ENCODE peak calls at places on chromosomes 16 and 17, in ten cellular contexts. One of them, this sample, is unnamed.
A peak's percentile ranks its signal among the peaks of the same experiment; 100 is the strongest.

GRCh38 chr16:68235105-68235881 is 634 bp downstream of the ESRP2 start:
- DNase-seq in heart left ventricle: peak; percentile 16
- DNase-seq in lower leg skin: peak; percentile 90
- DNase-seq in AG04450: no peak
- DNase-seq in Caco-2: peak; percentile 72
- DNase-seq in kidney epithelial cell: no peak
- DNase-seq in thoracic aorta: no peak
- DNase-seq in uterus: no peak
- DNase-seq in A549: no peak
- DNase-seq in tibial nerve: no peak
- DNase-seq in this sample: no peak

GRCh38 chr17:9234404-9234945 is 213.2 kb downstream of the NTN1 start:
- DNase-seq in heart left ventricle: no peak
- DNase-seq in lower leg skin: no peak
- DNase-seq in AG04450: no peak
- DNase-seq in Caco-2: no peak
- DNase-seq in kidney epithelial cell: no peak
- DNase-seq in thoracic aorta: no peak
- DNase-seq in uterus: no peak
- DNase-seq in A549: no peak
- DNase-seq in tibial nerve: no peak
- DNase-seq in this sample: no peak

GRCh38 chr16:27174007-27174406 is 29.3 kb upstream of the KDM8 start:
- DNase-seq in heart left ventricle: no peak
- DNase-seq in lower leg skin: no peak
- DNase-seq in AG04450: no peak
- DNase-seq in Caco-2: no peak
- DNase-seq in kidney epithelial cell: no peak
- DNase-seq in thoracic aorta: no peak
- DNase-seq in uterus: no peak
- DNase-seq in A549: no peak
- DNase-seq in tibial nerve: no peak
- DNase-seq in this sample: no peak

GRCh38 chr16:67652578-67653130 is 7.4 kb downstream of the ACD start:
- DNase-seq in heart left ventricle: no peak
- DNase-seq in lower leg skin: no peak
- DNase-seq in AG04450: no peak
- DNase-seq in Caco-2: peak; percentile 53
- DNase-seq in kidney epithelial cell: no peak
- DNase-seq in thoracic aorta: no peak
- DNase-seq in uterus: no peak
- DNase-seq in A549: peak; percentile 48
- DNase-seq in tibial nerve: no peak
- DNase-seq in this sample: no peak

GRCh38 chr16:81626181-81626674 is 152.9 kb upstream of the PLCG2 start:
- DNase-seq in heart left ventricle: no peak
- DNase-seq in lower leg skin: no peak
- DNase-seq in AG04450: no peak
- DNase-seq in Caco-2: no peak
- DNase-seq in kidney epithelial cell: no peak
- DNase-seq in thoracic aorta: no peak
- DNase-seq in uterus: no peak
- DNase-seq in A549: no peak
- DNase-seq in tibial nerve: no peak
- DNase-seq in this sample: no peak

GRCh38 chr17:77453613-77454559 is 313.1 kb downstream of the SEC14L1 start:
- DNase-seq in heart left ventricle: no peak
- DNase-seq in lower leg skin: no peak
- DNase-seq in AG04450: no peak
- DNase-seq in Caco-2: peak; percentile 73
- DNase-seq in kidney epithelial cell: no peak
- DNase-seq in thoracic aorta: no peak
- DNase-seq in uterus: no peak
- DNase-seq in A549: no peak
- DNase-seq in tibial nerve: no peak
- DNase-seq in this sample: no peak

GRCh38 chr17:48374650-48375230 is 55.3 kb downstream of the SKAP1 start:
- DNase-seq in heart left ventricle: no peak
- DNase-seq in lower leg skin: no peak
- DNase-seq in AG04450: no peak
- DNase-seq in Caco-2: peak; percentile 81
- DNase-seq in kidney epithelial cell: no peak
- DNase-seq in thoracic aorta: no peak
- DNase-seq in uterus: no peak
- DNase-seq in A549: peak; percentile 76
- DNase-seq in tibial nerve: peak; percentile 12
- DNase-seq in this sample: no peak

GRCh38 chr17:82993005-82993404 is 86.4 kb upstream of the METRNL start:
- DNase-seq in heart left ventricle: no peak
- DNase-seq in lower leg skin: no peak
- DNase-seq in AG04450: no peak
- DNase-seq in Caco-2: no peak
- DNase-seq in kidney epithelial cell: no peak
- DNase-seq in thoracic aorta: no peak
- DNase-seq in uterus: no peak
- DNase-seq in A549: no peak
- DNase-seq in tibial nerve: no peak
- DNase-seq in this sample: no peak

GRCh38 chr17:32689348-32689747 is 187.6 kb downstream of the MYO1D start:
- DNase-seq in heart left ventricle: no peak
- DNase-seq in lower leg skin: no peak
- DNase-seq in AG04450: no peak
- DNase-seq in Caco-2: no peak
- DNase-seq in kidney epithelial cell: no peak
- DNase-seq in thoracic aorta: no peak
- DNase-seq in uterus: no peak
- DNase-seq in A549: no peak
- DNase-seq in tibial nerve: no peak
- DNase-seq in this sample: no peak

GRCh38 chr17:32688221-32688620 is 188.7 kb downstream of the MYO1D start:
- DNase-seq in heart left ventricle: no peak
- DNase-seq in lower leg skin: no peak
- DNase-seq in AG04450: no peak
- DNase-seq in Caco-2: no peak
- DNase-seq in kidney epithelial cell: no peak
- DNase-seq in thoracic aorta: no peak
- DNase-seq in uterus: no peak
- DNase-seq in A549: no peak
- DNase-seq in tibial nerve: no peak
- DNase-seq in this sample: no peak

DNA sequence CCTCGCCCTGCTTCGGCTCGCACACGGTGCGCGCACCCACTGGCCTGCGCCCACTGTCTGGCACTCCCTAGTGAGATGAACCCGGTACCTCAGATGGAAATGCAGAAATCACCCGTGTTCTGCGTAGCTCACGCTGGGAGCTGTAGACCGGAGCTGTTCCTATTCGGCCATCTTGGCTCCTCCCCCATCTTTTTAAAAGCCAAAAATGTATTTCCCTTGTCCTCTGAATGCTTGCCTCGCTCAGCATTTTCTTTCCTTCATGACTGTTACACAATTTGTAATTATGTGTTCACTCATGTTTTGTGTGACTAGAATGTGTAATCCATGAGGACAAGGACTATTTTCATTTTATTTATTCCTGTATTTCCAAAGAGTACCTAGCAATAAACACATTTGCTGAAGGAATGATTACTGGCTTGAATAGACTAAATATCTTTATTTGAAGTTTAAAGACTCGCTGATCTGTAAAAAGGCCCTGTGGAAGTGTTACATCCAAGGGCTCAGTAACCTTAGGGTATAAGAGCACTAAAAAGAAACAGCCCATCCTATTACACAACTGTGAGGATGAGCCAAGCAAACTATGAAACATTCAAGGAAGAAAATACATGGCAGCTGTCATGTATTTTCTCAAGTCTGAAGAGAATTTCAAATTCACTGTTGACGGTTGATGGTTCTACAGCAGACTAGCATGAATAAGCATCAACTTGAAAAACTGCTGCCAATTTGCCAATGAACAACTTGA is 192.7 kb downstream of the MYO1D start:
- DNase-seq in heart left ventricle: no peak
- DNase-seq in lower leg skin: no peak
- DNase-seq in AG04450: no peak
- DNase-seq in Caco-2: no peak
- DNase-seq in kidney epithelial cell: no peak
- DNase-seq in thoracic aorta: no peak
- DNase-seq in uterus: no peak
- DNase-seq in A549: no peak
- DNase-seq in tibial nerve: no peak
- DNase-seq in this sample: no peak
- H3K4me3 ChIP-seq in heart left ventricle: no peak overlapping the region
- H3K4me3 ChIP-seq in lower leg skin: no peak overlapping the region
- H3K4me3 ChIP-seq in AG04450: no peak overlapping the region
- H3K4me3 ChIP-seq in Caco-2: no peak overlapping the region
- H3K4me3 ChIP-seq in kidney epithelial cell: no peak overlapping the region
- H3K4me3 ChIP-seq in thoracic aorta: no peak overlapping the region
- H3K4me3 ChIP-seq in uterus: no peak overlapping the region
- H3K4me3 ChIP-seq in A549: no peak overlapping the region
- H3K4me3 ChIP-seq in tibial nerve: no peak overlapping the region
- H3K4me3 ChIP-seq in this sample: no peak overlapping the region

DNA sequence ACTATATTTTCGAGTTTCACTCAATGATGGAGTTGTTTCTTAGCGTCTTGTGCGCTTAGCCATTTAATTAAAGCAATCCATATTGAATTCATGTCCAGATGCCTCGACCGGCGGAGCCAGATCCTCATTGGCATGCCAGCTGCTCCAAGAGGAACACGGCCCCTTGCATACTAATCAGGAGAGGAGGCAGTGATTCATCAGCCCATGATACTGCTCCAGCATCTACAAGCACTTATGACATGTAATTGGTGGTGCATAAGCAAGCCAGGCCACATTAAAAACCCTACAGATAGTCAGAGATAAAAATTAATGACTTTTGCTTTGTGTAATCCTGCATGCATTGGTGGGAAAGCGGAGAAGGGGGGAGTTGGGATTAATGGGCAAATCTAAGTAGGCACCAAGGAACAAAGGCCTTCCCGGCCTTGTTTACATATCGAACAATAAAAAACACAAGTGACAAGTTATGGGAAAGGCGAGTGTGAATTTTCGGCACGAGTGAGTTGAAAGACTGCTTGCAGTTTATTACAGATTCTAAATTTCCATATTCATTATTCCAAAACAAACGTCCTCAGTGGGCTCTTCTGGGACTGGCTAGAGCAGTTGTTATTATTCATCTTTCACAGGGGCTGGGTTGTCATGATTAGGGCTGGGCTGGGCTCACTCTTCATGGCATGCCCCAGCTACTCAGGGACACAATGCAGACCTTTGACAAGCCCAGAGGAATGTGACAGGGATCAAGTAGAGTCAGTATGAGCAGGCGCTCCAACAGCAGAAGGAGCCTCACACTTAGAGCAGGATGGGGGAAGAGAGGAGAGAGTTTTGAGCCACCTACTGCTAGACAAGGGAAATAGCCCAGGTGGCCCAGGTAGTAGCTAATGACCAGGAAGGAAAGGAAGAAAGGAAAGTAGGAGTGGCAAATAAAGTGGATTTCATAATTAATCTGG is 281.7 kb upstream of the ZFHX3 start:
- DNase-seq in heart left ventricle: no peak
- DNase-seq in lower leg skin: peak; percentile 49
- DNase-seq in AG04450: no peak
- DNase-seq in Caco-2: peak; percentile 64
- DNase-seq in kidney epithelial cell: no peak
- DNase-seq in thoracic aorta: no peak
- DNase-seq in uterus: no peak
- DNase-seq in A549: no peak
- DNase-seq in tibial nerve: no peak
- DNase-seq in this sample: no peak
- TF ChIP-seq CTCF in heart left ventricle: no peak
- TF ChIP-seq CTCF in lower leg skin: no peak
- TF ChIP-seq CTCF in AG04450: no peak
- TF ChIP-seq CTCF in Caco-2: peak; percentile 48
- TF ChIP-seq CTCF in kidney epithelial cell: no peak
- TF ChIP-seq CTCF in thoracic aorta: no peak
- TF ChIP-seq CTCF in uterus: no peak
- TF ChIP-seq CTCF in A549: no peak
- TF ChIP-seq CTCF in tibial nerve: no peak
- TF ChIP-seq CTCF in this sample: no peak

GRCh38 chr16:10938321-10938720 is 3.9 kb downstream of the DEXI start:
- DNase-seq in heart left ventricle: no peak
- DNase-seq in lower leg skin: no peak
- DNase-seq in AG04450: no peak
- DNase-seq in Caco-2: no peak
- DNase-seq in kidney epithelial cell: no peak
- DNase-seq in thoracic aorta: no peak
- DNase-seq in uterus: no peak
- DNase-seq in A549: no peak
- DNase-seq in tibial nerve: no peak
- DNase-seq in this sample: no peak

GRCh38 chr16:10938844-10939648 is 3.2 kb downstream of the DEXI start:
- DNase-seq in heart left ventricle: no peak
- DNase-seq in lower leg skin: no peak
- DNase-seq in AG04450: no peak
- DNase-seq in Caco-2: no peak
- DNase-seq in kidney epithelial cell: no peak
- DNase-seq in thoracic aorta: no peak
- DNase-seq in uterus: no peak
- DNase-seq in A549: no peak
- DNase-seq in tibial nerve: no peak
- DNase-seq in this sample: no peak

GRCh38 chr16:10941127-10941933 is 938 bp downstream of the DEXI start:
- DNase-seq in heart left ventricle: no peak
- DNase-seq in lower leg skin: no peak
- DNase-seq in AG04450: no peak
- DNase-seq in Caco-2: no peak
- DNase-seq in kidney epithelial cell: no peak
- DNase-seq in thoracic aorta: no peak
- DNase-seq in uterus: no peak
- DNase-seq in A549: no peak
- DNase-seq in tibial nerve: no peak
- DNase-seq in this sample: no peak

GRCh38 chr16:10940501-10941079 is 1.7 kb downstream of the DEXI start:
- DNase-seq in heart left ventricle: no peak
- DNase-seq in lower leg skin: no peak
- DNase-seq in AG04450: no peak
- DNase-seq in Caco-2: no peak
- DNase-seq in kidney epithelial cell: no peak
- DNase-seq in thoracic aorta: no peak
- DNase-seq in uterus: no peak
- DNase-seq in A549: no peak
- DNase-seq in tibial nerve: no peak
- DNase-seq in this sample: no peak

DNA sequence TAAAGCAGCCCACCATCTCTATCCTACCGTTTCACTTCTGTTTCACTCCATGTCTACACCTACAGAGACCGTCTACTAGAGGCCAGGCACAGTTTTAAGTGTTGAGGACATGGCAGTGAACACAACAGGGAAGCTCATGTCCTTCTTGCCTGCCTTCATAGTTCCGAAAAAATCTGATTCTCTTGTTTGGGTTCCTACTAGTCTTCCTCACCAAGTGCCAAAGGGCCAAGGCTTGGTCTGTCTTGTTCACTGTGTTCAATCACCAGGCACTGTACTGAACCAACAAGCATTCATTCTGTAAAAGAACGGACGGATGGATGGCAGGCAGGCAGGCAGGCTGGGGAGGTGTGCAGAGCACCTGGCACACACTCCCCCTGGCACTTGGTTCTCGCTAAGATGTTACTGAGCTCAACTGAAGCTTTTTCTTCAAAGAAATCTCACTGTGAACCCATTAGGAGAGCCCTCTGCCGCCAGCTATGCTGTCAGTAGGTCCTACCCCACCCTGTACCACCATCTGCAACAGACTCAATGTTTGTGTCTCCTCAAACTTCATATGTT is 2.5 kb downstream of the DEXI start:
- DNase-seq in heart left ventricle: no peak
- DNase-seq in lower leg skin: no peak
- DNase-seq in AG04450: no peak
- DNase-seq in Caco-2: no peak
- DNase-seq in kidney epithelial cell: no peak
- DNase-seq in thoracic aorta: no peak
- DNase-seq in uterus: no peak
- DNase-seq in A549: no peak
- DNase-seq in tibial nerve: no peak
- DNase-seq in this sample: no peak
- H3K4me3 ChIP-seq in heart left ventricle: no peak overlapping the region
- H3K4me3 ChIP-seq in lower leg skin: no peak overlapping the region
- H3K4me3 ChIP-seq in AG04450: peak overlapping the region; percentile 80
- H3K4me3 ChIP-seq in Caco-2: no peak overlapping the region
- H3K4me3 ChIP-seq in kidney epithelial cell: no peak overlapping the region
- H3K4me3 ChIP-seq in thoracic aorta: peak overlapping the region; percentile 98
- H3K4me3 ChIP-seq in uterus: no peak overlapping the region
- H3K4me3 ChIP-seq in A549: no peak overlapping the region
- H3K4me3 ChIP-seq in tibial nerve: peak overlapping the region; percentile 90
- H3K4me3 ChIP-seq in this sample: peak overlapping the region; percentile 93

DNA sequence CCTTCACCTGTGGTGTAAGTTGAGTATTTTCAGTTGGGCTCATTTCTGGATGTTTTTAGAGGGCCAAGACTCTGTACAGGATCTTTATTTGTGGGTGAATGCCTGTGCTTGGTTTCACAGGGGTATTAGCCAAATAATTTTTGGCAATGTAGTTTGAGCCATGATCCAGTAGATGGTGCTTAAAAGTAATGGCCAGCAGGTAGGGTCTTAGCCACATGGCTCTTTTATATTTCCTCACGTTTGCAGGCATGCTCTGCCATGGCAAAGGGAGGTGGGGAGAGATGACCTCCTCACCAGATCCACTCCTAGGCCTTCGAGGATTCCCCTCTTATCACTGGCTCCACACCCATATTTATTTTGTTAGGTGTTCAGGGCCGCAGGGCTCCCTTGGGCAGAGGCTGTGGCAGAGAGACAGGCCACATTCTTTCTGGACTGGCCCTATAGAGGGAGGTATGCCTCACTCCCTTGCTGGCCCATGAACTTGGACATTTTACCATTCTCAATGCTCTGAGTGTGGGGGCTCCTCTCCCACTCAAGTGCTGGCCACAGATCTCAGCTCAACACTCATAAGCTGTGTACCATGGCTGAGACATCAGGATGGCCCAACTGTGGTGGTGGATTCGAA is 417.1 kb downstream of the XYLT1 start:
- DNase-seq in heart left ventricle: no peak
- DNase-seq in lower leg skin: no peak
- DNase-seq in AG04450: no peak
- DNase-seq in Caco-2: no peak
- DNase-seq in kidney epithelial cell: no peak
- DNase-seq in thoracic aorta: no peak
- DNase-seq in uterus: no peak
- DNase-seq in A549: no peak
- DNase-seq in tibial nerve: no peak
- DNase-seq in this sample: no peak
- TF ChIP-seq CTCF in heart left ventricle: no peak
- TF ChIP-seq CTCF in lower leg skin: no peak
- TF ChIP-seq CTCF in AG04450: no peak
- TF ChIP-seq CTCF in Caco-2: no peak
- TF ChIP-seq CTCF in kidney epithelial cell: no peak
- TF ChIP-seq CTCF in thoracic aorta: no peak
- TF ChIP-seq CTCF in uterus: no peak
- TF ChIP-seq CTCF in A549: no peak
- TF ChIP-seq CTCF in tibial nerve: no peak
- TF ChIP-seq CTCF in this sample: no peak

This sample was measured in HFF-Myc.